ENCODE peak calls at places on chromosome 9, in ten cellular contexts. B is stomach, P is fibroblast of pulmonary artery, Z is WERI-Rb-1, N is fibroblast of the aortic adventitia, U is right lobe of liver, C is AG04450, M is OCI-LY7, T is hepatocyte, E is ovary. Y is an unnamed sample.

GRCh38 chr9:17905356-17906203 is 326.7 kb downstream of the SH3GL2 start:
- DNase-seq in B (no peak), M (no peak), U (no peak), Z (no peak), T (peak), E (no peak), N (no peak), C (no peak), P (no peak), Y (no peak)

GRCh38 chr9:122941560-122942234 is 877 bp downstream of the RABGAP1 start:
- DNase-seq in E (no peak), P (peak), T (peak), M (no peak), U (no peak), N (peak), C (peak), Z (no peak), B (no peak), Y (peak)

GRCh38 chr9:129322022-129322621 is 144.1 kb upstream of the IER5L start:
- DNase-seq in T (no peak), U (no peak), C (no peak), E (peak), M (no peak), Z (no peak), N (no peak), B (no peak), P (no peak), Y (no peak)

GRCh38 chr9:4678679-4679267 is 596 bp upstream of the CDC37L1 start:
- DNase-seq in B (no peak), U (no peak), Z (no peak), P (peak), C (no peak), N (peak), T (peak), E (no peak), M (peak), Y (peak)

GRCh38 chr9:99299214-99300102 is 77.4 kb downstream of the SEC61B start:
- DNase-seq in N (peak), E (no peak), C (peak), U (no peak), Z (no peak), T (peak), B (no peak), P (peak), M (peak), Y (peak)

GRCh38 chr9:134442087-134442470 is 115.8 kb downstream of the RXRA start:
- DNase-seq in P (peak), C (no peak), B (no peak), E (peak), M (no peak), U (no peak), Z (no peak), N (no peak), T (peak), Y (peak)

GRCh38 chr9:136695955-136696354 is 8.7 kb upstream of the AGPAT2 start:
- DNase-seq in C (no peak), Z (peak), T (no peak), N (no peak), B (no peak), U (peak), P (no peak), E (peak), M (no peak), Y (no peak)

GRCh38 chr9:133704711-133705181 is 33.4 kb downstream of the SARDH start:
- DNase-seq in Z (peak), B (no peak), U (peak), P (no peak), N (no peak), C (no peak), E (peak), T (no peak), M (peak), Y (no peak)

GRCh38 chr9:107378031-107378430 is 95.0 kb downstream of the RAD23B start:
- DNase-seq in E (no peak), U (no peak), Z (no peak), M (no peak), N (no peak), P (no peak), T (no peak), B (no peak), C (no peak), Y (no peak)

GRCh38 chr9:15999422-16000339 is 446.8 kb downstream of the CCDC171 start:
- DNase-seq in T (peak), P (peak), Z (no peak), B (no peak), N (peak), U (no peak), C (peak), M (no peak), E (no peak), Y (peak)

GRCh38 chr9:89639961-89640360 is 35.1 kb downstream of the GADD45G start:
- DNase-seq in T (no peak), P (no peak), M (no peak), Z (no peak), C (no peak), U (no peak), B (no peak), E (no peak), N (no peak), Y (no peak)

GRCh38 chr9:114002986-114003740 is 74.9 kb downstream of the AMBP start:
- DNase-seq in P (no peak), Z (no peak), N (no peak), C (no peak), U (no peak), B (peak), T (no peak), M (no peak), E (peak), Y (peak)

GRCh38 chr9:134054891-134055811 is 12.7 kb downstream of the BRD3 start:
- DNase-seq in M (no peak), Z (no peak), U (peak), P (no peak), B (no peak), N (no peak), T (no peak), C (no peak), E (peak), Y (no peak)

GRCh38 chr9:123772967-123773366 is 157.0 kb downstream of the DENND1A start:
- DNase-seq in Z (no peak), N (no peak), E (no peak), C (no peak), B (no peak), T (no peak), U (no peak), P (no peak), M (no peak), Y (no peak)

GRCh38 chr9:135698767-135699166 is 514 bp downstream of the SOHLH1 start:
- DNase-seq in C (no peak), P (no peak), B (no peak), M (no peak), E (no peak), N (no peak), U (no peak), Z (peak), T (no peak), Y (no peak)

GRCh38 chr9:116155700-116156045 is 2.1 kb downstream of the PAPPA start:
- DNase-seq in T (peak), Z (no peak), U (no peak), B (no peak), C (no peak), E (no peak), M (no peak), N (peak), P (no peak), Y (peak)

GRCh38 chr9:115966660-115967059 is 186.9 kb upstream of the PAPPA start:
- DNase-seq in B (no peak), C (no peak), U (no peak), P (no peak), Z (no peak), T (no peak), M (no peak), N (no peak), E (no peak), Y (no peak)

GRCh38 chr9:34089311-34089710 is 37.2 kb downstream of the DCAF12 start:
- DNase-seq in M (no peak), B (no peak), T (no peak), C (no peak), N (no peak), E (no peak), Z (no peak), P (no peak), U (no peak), Y (peak)

GRCh38 chr9:135034106-135034505 is 53.4 kb upstream of the OLFM1 start:
- DNase-seq in M (no peak), N (no peak), C (no peak), P (no peak), E (no peak), T (no peak), U (no peak), Z (no peak), B (no peak), Y (no peak)

GRCh38 chr9:8234286-8234819 is 434.8 kb upstream of the DMAC1 start:
- DNase-seq in E (no peak), T (no peak), C (no peak), U (no peak), N (no peak), Z (peak), P (no peak), M (no peak), B (no peak), Y (no peak)

GRCh38 chr9:33165263-33166151 is 1.6 kb downstream of the B4GALT1 start:
- DNase-seq in U (peak), C (no peak), M (peak), Z (no peak), N (peak), B (peak), T (peak), P (peak), E (peak), Y (peak)

GRCh38 chr9:21803674-21804048 is 1.2 kb downstream of the MTAP start:
- DNase-seq in U (no peak), P (no peak), E (no peak), Z (no peak), T (no peak), M (no peak), N (peak), C (no peak), B (no peak), Y (peak)

GRCh38 chr9:99154356-99154755 is 49.4 kb downstream of the TGFBR1 start:
- DNase-seq in P (no peak), C (no peak), N (no peak), T (no peak), U (no peak), M (no peak), B (no peak), Z (no peak), E (no peak), Y (no peak)

GRCh38 chr9:126915281-126915816 is 767 bp downstream of the RALGPS1 start:
- DNase-seq in C (no peak), E (peak), B (peak), N (no peak), Z (peak), M (peak), T (peak), U (peak), P (no peak), Y (no peak)

GRCh38 chr9:95641591-95641990 is 124.8 kb upstream of the PTCH1 start:
- DNase-seq in T (no peak), Z (no peak), B (no peak), E (no peak), P (peak), C (no peak), N (no peak), M (no peak), U (no peak), Y (no peak)

GRCh38 chr9:96169488-96169887 is 132.5 kb downstream of the HSD17B3 start:
- DNase-seq in E (peak), C (no peak), P (no peak), N (no peak), M (no peak), U (peak), T (peak), Z (no peak), B (peak), Y (peak)

DNA sequence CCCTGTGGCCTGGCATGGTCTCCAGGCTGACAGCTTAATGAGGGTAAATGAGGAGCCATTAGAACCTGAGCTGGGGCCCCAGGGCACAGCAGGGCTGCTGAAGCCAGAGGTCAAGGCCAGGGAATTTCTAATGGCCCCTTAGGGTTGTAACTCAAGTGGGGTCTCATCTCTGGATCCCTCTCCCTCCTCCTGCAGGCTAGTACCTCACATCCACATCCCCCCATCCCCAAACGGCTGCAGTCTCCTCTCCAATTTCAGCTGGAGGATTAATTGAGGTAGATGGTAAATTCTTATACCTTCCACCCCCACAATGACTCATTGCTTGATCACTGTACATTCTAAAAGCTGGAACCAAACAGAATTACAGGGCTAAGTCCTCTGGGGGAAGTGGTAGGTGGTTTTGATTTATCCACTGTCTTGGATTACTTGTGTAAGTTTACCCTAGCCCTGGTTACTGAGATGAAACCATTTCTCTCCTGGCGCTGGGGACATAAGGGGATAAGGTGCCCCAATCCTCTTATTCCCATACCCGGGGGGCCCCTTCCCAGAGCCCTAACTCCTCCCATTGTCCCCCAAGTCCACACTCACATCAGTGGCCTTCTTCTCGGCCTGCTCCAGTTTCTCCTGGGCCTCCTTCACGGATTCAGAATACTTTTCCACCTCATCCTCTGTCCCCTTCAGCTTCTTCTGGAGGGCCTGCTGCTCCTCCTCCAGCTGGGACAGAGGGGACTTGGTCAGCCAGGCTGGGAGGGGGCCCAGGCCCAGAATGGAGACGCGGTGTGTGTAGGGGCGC is 971 bp downstream of the TPM2 start:
- DNase-seq in E (no peak), B (no peak), T (peak), C (no peak), N (peak), U (no peak), M (no peak), P (peak), Z (no peak), Y (peak)
- H3K4me3 ChIP-seq in E (peak), B (peak), T (peak), C (peak), N (peak), U (peak), M (no peak), P (peak), Z (no peak), Y (peak)

GRCh38 chr9:131349881-131350563 is 43.9 kb upstream of the PRRC2B start:
- DNase-seq in Z (peak), T (peak), P (peak), E (peak), C (peak), U (peak), N (peak), M (peak), B (peak), Y (peak)
- TF ChIP-seq CTCF in Z (peak), T (peak), P (peak), E (peak), C (peak), U (peak), N (peak), M (peak), B (peak), Y (peak)

GRCh38 chr9:93958121-93958874 is 3.1 kb upstream of the BARX1 start:
- DNase-seq in U (no peak), N (no peak), Z (no peak), T (peak), E (peak), B (no peak), C (no peak), M (no peak), P (no peak), Y (no peak)
- H3K4me3 ChIP-seq in U (no peak), N (no peak), Z (no peak), T (no peak), E (no peak), B (peak), C (no peak), M (no peak), P (no peak), Y (no peak)

GRCh38 chr9:112890106-112891081 is at the start of gene SLC46A2:
- DNase-seq in E (no peak), N (no peak), B (peak), C (no peak), M (no peak), P (no peak), U (peak), T (peak), Z (no peak), Y (no peak)

GRCh38 chr9:112886351-112886750 is 4.3 kb downstream of the SLC46A2 start:
- DNase-seq in E (no peak), U (no peak), M (no peak), B (no peak), Z (no peak), P (no peak), C (no peak), N (no peak), T (no peak), Y (no peak)

GRCh38 chr9:112885324-112885723 is 5.4 kb downstream of the SLC46A2 start:
- DNase-seq in B (no peak), U (no peak), T (no peak), N (no peak), Z (no peak), C (no peak), P (no peak), E (no peak), M (no peak), Y (no peak)

GRCh38 chr9:112884721-112885120 is 6.0 kb downstream of the SLC46A2 start:
- DNase-seq in N (no peak), E (no peak), P (no peak), M (no peak), U (no peak), B (no peak), T (no peak), Z (no peak), C (no peak), Y (no peak)

GRCh38 chr9:112887377-112887776 is 3.3 kb downstream of the SLC46A2 start:
- DNase-seq in P (no peak), U (no peak), E (no peak), Z (peak), C (no peak), M (peak), N (no peak), B (no peak), T (no peak), Y (no peak)
- TF ChIP-seq CTCF in P (peak), U (no peak), E (no peak), Z (peak), C (peak), M (peak), N (no peak), B (no peak), T (no peak), Y (no peak)